ENCODE peak calls at places on chromosome X, in four cellular contexts. One of them, this sample, is unnamed.

GRCh38 chrX:46125139-46125538 is 420.1 kb downstream of the ZNF674 start:
- DNase-seq in aorta: no peak
- DNase-seq in psoas muscle: no peak
- DNase-seq in left lung: no peak
- DNase-seq in this sample: no peak

GRCh38 chrX:97984641-97985040 is 1100.9 kb downstream of the RPA4 start:
- DNase-seq in aorta: no peak
- DNase-seq in psoas muscle: no peak
- DNase-seq in left lung: no peak
- DNase-seq in this sample: no peak

GRCh38 chrX:139126493-139126892 is 404.0 kb upstream of the F9 start:
- DNase-seq in aorta: no peak
- DNase-seq in psoas muscle: peak
- DNase-seq in left lung: no peak
- DNase-seq in this sample: no peak

GRCh38 chrX:115233497-115234219 is at the start of gene LRCH2:
- DNase-seq in aorta: peak
- DNase-seq in psoas muscle: peak
- DNase-seq in left lung: peak
- DNase-seq in this sample: no peak

GRCh38 chrX:34053931-34054330 is 78.2 kb downstream of the FAM47A start:
- DNase-seq in aorta: peak
- DNase-seq in psoas muscle: no peak
- DNase-seq in left lung: no peak
- DNase-seq in this sample: no peak

GRCh38 chrX:25011589-25012432 is 4.0 kb downstream of the ARX start:
- DNase-seq in aorta: no peak
- DNase-seq in psoas muscle: no peak
- DNase-seq in left lung: no peak
- DNase-seq in this sample: no peak

GRCh38 chrX:154372612-154373022 is 1.8 kb downstream of the FLNA start:
- DNase-seq in aorta: no peak
- DNase-seq in psoas muscle: no peak
- DNase-seq in left lung: no peak
- DNase-seq in this sample: no peak

GRCh38 chrX:65667503-65668355 is at the start of gene MSN:
- DNase-seq in aorta: peak
- DNase-seq in psoas muscle: peak
- DNase-seq in left lung: peak
- DNase-seq in this sample: peak

GRCh38 chrX:39063037-39063436 is 261.8 kb downstream of the MID1IP1 start:
- DNase-seq in aorta: no peak
- DNase-seq in psoas muscle: no peak
- DNase-seq in left lung: peak
- DNase-seq in this sample: no peak

GRCh38 chrX:136162827-136163427 is 15.6 kb downstream of the FHL1 start:
- DNase-seq in aorta: peak
- DNase-seq in psoas muscle: peak
- DNase-seq in left lung: no peak
- DNase-seq in this sample: no peak

GRCh38 chrX:22025751-22026150 is 6.4 kb upstream of the PHEX start:
- DNase-seq in aorta: no peak
- DNase-seq in psoas muscle: no peak
- DNase-seq in left lung: no peak
- DNase-seq in this sample: no peak

GRCh38 chrX:11064851-11065600 is 46.1 kb upstream of the HCCS start:
- DNase-seq in aorta: no peak
- DNase-seq in psoas muscle: no peak
- DNase-seq in left lung: no peak
- DNase-seq in this sample: no peak

GRCh38 chrX:19772759-19773623 is 114.4 kb downstream of the SH3KBP1 start:
- DNase-seq in aorta: no peak
- DNase-seq in psoas muscle: no peak
- DNase-seq in left lung: no peak
- DNase-seq in this sample: no peak

GRCh38 chrX:135585153-135585552 is 64.7 kb downstream of the INTS6L start:
- DNase-seq in aorta: peak
- DNase-seq in psoas muscle: no peak
- DNase-seq in left lung: no peak
- DNase-seq in this sample: no peak

GRCh38 chrX:78104447-78105176 is 564 bp downstream of the PGK1 start:
- DNase-seq in aorta: peak
- DNase-seq in psoas muscle: peak
- DNase-seq in left lung: peak
- DNase-seq in this sample: no peak

GRCh38 chrX:150216716-150217115 is 146.4 kb upstream of the MAMLD1 start:
- DNase-seq in aorta: no peak
- DNase-seq in psoas muscle: no peak
- DNase-seq in left lung: no peak
- DNase-seq in this sample: no peak

GRCh38 chrX:371907-372306 is 14.8 kb downstream of the PPP2R3B start:
- DNase-seq in aorta: no peak
- DNase-seq in psoas muscle: no peak
- DNase-seq in left lung: no peak
- DNase-seq in this sample: no peak

GRCh38 chrX:8364369-8365141 is 100.1 kb upstream of the VCX3B start:
- DNase-seq in aorta: no peak
- DNase-seq in psoas muscle: no peak
- DNase-seq in left lung: no peak
- DNase-seq in this sample: no peak

GRCh38 chrX:145729635-145730034 is 88.0 kb upstream of the SLITRK2 start:
- DNase-seq in aorta: no peak
- DNase-seq in psoas muscle: no peak
- DNase-seq in left lung: no peak
- DNase-seq in this sample: no peak

GRCh38 chrX:44507292-44507691 is 35.4 kb downstream of the FUNDC1 start:
- DNase-seq in aorta: no peak
- DNase-seq in psoas muscle: no peak
- DNase-seq in left lung: no peak
- DNase-seq in this sample: no peak

GRCh38 chrX:17656035-17656418 is 81.3 kb upstream of the SCML1 start:
- DNase-seq in aorta: no peak
- DNase-seq in psoas muscle: no peak
- DNase-seq in left lung: no peak
- DNase-seq in this sample: no peak

GRCh38 chrX:149511081-149511480 is 6.0 kb upstream of the IDS start:
- DNase-seq in aorta: no peak
- DNase-seq in psoas muscle: no peak
- DNase-seq in left lung: no peak
- DNase-seq in this sample: no peak

GRCh38 chrX:10189317-10190268 is 32.8 kb downstream of the CLCN4 start:
- DNase-seq in aorta: peak
- DNase-seq in psoas muscle: peak
- DNase-seq in left lung: peak
- DNase-seq in this sample: peak

GRCh38 chrX:154477891-154478477 is 1.1 kb downstream of the LAGE3 start:
- DNase-seq in aorta: peak
- DNase-seq in psoas muscle: no peak
- DNase-seq in left lung: no peak
- DNase-seq in this sample: no peak

GRCh38 chrX:46627700-46628405 is 54.3 kb downstream of the CHST7 start:
- DNase-seq in aorta: no peak
- DNase-seq in psoas muscle: no peak
- DNase-seq in left lung: no peak
- DNase-seq in this sample: no peak

GRCh38 chrX:125289920-125290319 is 29.8 kb upstream of the TEX13C start:
- DNase-seq in aorta: no peak
- DNase-seq in psoas muscle: no peak
- DNase-seq in left lung: no peak
- DNase-seq in this sample: no peak

GRCh38 chrX:137032841-137033773 is 688 bp downstream of the GPR101 start:
- DNase-seq in aorta: no peak
- DNase-seq in psoas muscle: no peak
- DNase-seq in left lung: no peak
- DNase-seq in this sample: no peak

GRCh38 chrX:53715336-53715924 is 28.9 kb upstream of the HUWE1 start:
- DNase-seq in aorta: no peak
- DNase-seq in psoas muscle: no peak
- DNase-seq in left lung: no peak
- DNase-seq in this sample: no peak

GRCh38 chrX:9133426-9133825 is 99.5 kb upstream of the FAM9B start:
- DNase-seq in aorta: no peak
- DNase-seq in psoas muscle: no peak
- DNase-seq in left lung: no peak
- DNase-seq in this sample: no peak

GRCh38 chrX:68710870-68711576 is 63.6 kb downstream of the STARD8 start:
- DNase-seq in aorta: no peak
- DNase-seq in psoas muscle: peak
- DNase-seq in left lung: no peak
- DNase-seq in this sample: no peak

GRCh38 chrX:16250296-16250695 is 83.0 kb downstream of the MAGEB17 start:
- DNase-seq in aorta: no peak
- DNase-seq in psoas muscle: no peak
- DNase-seq in left lung: no peak
- DNase-seq in this sample: no peak

GRCh38 chrX:103330601-103331397 is 760 bp downstream of the TCEAL7 start:
- DNase-seq in aorta: no peak
- DNase-seq in psoas muscle: no peak
- DNase-seq in left lung: no peak
- DNase-seq in this sample: no peak
- H3K4me3 ChIP-seq in aorta: peak
- H3K4me3 ChIP-seq in psoas muscle: peak
- H3K4me3 ChIP-seq in left lung: no peak
- H3K4me3 ChIP-seq in this sample: peak

DNA sequence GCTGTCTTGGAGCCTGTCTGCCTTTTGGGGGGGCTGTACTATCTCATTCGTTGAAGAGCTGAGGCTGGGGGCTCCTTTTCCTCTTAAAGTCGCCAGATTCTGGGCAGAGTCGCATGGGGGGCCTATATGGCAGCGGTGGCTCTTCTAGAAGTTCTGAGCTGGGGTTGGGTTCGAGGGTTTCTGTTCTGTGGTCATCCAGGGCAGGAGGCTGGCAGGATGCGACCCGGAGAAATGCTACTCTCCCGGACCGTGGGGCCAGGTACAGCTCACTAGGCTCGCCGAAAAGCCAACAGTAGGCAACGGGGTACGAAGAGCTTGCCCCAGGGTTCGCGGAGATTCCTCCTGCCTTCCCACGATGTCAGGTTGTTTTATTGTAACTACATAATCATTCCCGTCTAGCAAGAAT is 1.9 kb upstream of the CITED1 start:
- DNase-seq in aorta: no peak
- DNase-seq in psoas muscle: no peak
- DNase-seq in left lung: no peak
- DNase-seq in this sample: no peak
- H3K4me3 ChIP-seq in aorta: peak
- H3K4me3 ChIP-seq in psoas muscle: peak
- H3K4me3 ChIP-seq in left lung: no peak
- H3K4me3 ChIP-seq in this sample: peak

GRCh38 chrX:12844319-12844718 is 22.6 kb upstream of the TLR7 start:
- DNase-seq in aorta: no peak
- DNase-seq in psoas muscle: no peak
- DNase-seq in left lung: no peak
- DNase-seq in this sample: no peak
- H3K4me3 ChIP-seq in aorta: no peak
- H3K4me3 ChIP-seq in psoas muscle: no peak
- H3K4me3 ChIP-seq in left lung: no peak
- H3K4me3 ChIP-seq in this sample: no peak

DNA sequence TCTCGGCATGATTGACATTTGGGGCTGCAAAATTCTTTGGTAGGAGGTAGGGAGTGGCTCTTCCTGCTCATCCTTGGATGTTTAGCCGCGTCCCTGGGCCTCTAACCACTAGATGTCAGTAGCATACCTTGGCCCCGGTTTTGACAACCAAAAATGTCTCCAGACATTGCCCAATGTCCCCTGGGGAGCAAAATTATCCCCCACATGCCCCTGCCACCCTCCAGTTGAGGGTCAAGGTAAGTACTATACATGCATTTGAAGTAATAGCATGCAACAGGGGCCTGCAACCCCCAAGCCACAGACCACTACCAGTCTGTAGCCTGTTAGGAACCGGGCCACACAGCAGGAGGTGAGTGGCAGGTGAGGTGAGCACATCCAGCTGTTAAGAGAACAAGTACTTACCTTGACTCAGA is 17.6 kb upstream of the KIAA1210 start:
- DNase-seq in aorta: no peak
- DNase-seq in psoas muscle: no peak
- DNase-seq in left lung: no peak
- DNase-seq in this sample: no peak
- H3K4me3 ChIP-seq in aorta: no peak
- H3K4me3 ChIP-seq in psoas muscle: no peak
- H3K4me3 ChIP-seq in left lung: no peak
- H3K4me3 ChIP-seq in this sample: no peak

DNA sequence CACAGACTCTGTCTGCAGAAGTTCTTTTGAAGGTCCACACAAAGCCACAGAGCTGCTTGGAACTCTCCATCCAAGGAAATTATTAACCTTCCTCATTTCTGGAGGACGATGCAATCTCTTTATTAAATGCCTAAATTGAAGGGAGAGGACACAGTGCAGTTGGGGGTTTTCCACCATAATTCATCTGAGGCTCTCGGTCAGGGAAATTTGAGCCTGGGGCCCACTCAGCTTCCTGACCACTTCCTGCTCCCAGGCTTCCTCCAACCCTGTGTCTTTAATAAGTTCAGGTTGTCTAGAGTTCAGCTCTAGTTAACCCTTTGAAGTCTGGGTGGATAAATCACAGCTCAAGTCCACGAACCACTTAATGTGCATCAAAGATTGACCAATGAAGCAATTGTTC is 58.5 kb downstream of the PRPS1 start:
- DNase-seq in aorta: no peak
- DNase-seq in psoas muscle: no peak
- DNase-seq in left lung: no peak
- DNase-seq in this sample: no peak
- H3K4me3 ChIP-seq in aorta: no peak
- H3K4me3 ChIP-seq in psoas muscle: no peak
- H3K4me3 ChIP-seq in left lung: no peak
- H3K4me3 ChIP-seq in this sample: no peak

GRCh38 chrX:40170830-40171512 is 73.2 kb upstream of the BCOR start:
- DNase-seq in aorta: no peak
- DNase-seq in psoas muscle: no peak
- DNase-seq in left lung: no peak
- DNase-seq in this sample: no peak
- H3K4me3 ChIP-seq in aorta: no peak
- H3K4me3 ChIP-seq in psoas muscle: peak
- H3K4me3 ChIP-seq in left lung: peak
- H3K4me3 ChIP-seq in this sample: peak